ENCODE peak calls at places on chromosome 17, in five cellular contexts. W, B, F, T and C are unnamed samples.

GRCh38 chr17:75645501-75645888 is 12.3 kb downstream of the SMIM5 start:
- DNase-seq in W (no peak), T (no peak), F (no peak), B (no peak), C (peak; percentile 87)

GRCh38 chr17:48563867-48564199 is 14.3 kb downstream of the HOXB4 start:
- DNase-seq in W (no peak), T (no peak), F (no peak), B (no peak), C (no peak)

GRCh38 chr17:49995055-49995738 is at the start of gene DLX3:
- DNase-seq in F (no peak), W (peak; percentile 16), T (no peak), B (peak; percentile 56), C (peak; percentile 88)

GRCh38 chr17:39828443-39828842 is 35.7 kb downstream of the IKZF3 start:
- DNase-seq in F (no peak), T (no peak), W (no peak), B (no peak), C (no peak)

GRCh38 chr17:50268632-50269287 is 5.5 kb upstream of the TMEM92 start:
- DNase-seq in W (no peak), B (no peak), T (no peak), F (no peak), C (no peak)

GRCh38 chr17:21061971-21062526 is 19.2 kb upstream of the USP22 start:
- DNase-seq in B (no peak), F (peak; percentile 53), T (no peak), W (no peak), C (no peak)

GRCh38 chr17:34654276-34654675 is 74.9 kb downstream of the TMEM132E start:
- DNase-seq in W (no peak), T (no peak), B (no peak), F (no peak), C (no peak)

GRCh38 chr17:13736915-13737314 is 135.2 kb upstream of the HS3ST3A1 start:
- DNase-seq in T (no peak), F (no peak), W (no peak), B (no peak), C (no peak)

GRCh38 chr17:43998552-43998951 is 5.9 kb upstream of the NAGS start:
- DNase-seq in W (no peak), B (no peak), F (no peak), T (no peak), C (no peak)

GRCh38 chr17:44087319-44087718 is 16.8 kb downstream of the G6PC3 start:
- DNase-seq in F (no peak), B (no peak), T (no peak), W (no peak), C (no peak)